ENCODE peak calls at places on chromosomes 4 and X, in seven cellular contexts. D is OCI-M1; M is memory B cell; T is H1; L is A549; Y is stimulated activated CD4-positive, alpha-beta T cell treated with anti-CD3 and anti-CD28 coated beads, Interleukin-4, amount 100 ng/mL, for 1 hour; P is T follicular helper cell. J is an unnamed sample.

GRCh38 chr4:85650908-85651307 is 176.0 kb downstream of the ARHGAP24 start:
- DNase-seq in T (no peak), Y (no peak), L (no peak), D (no peak), P (no peak), M (no peak), J (no peak)

GRCh38 chr4:7808752-7809151 is 130.9 kb downstream of the AFAP1 start:
- DNase-seq in L (peak; percentile 31), Y (no peak), M (no peak), D (no peak), T (no peak), P (no peak), J (no peak)

GRCh38 chr4:98469776-98470175 is 188.6 kb downstream of the TSPAN5 start:
- DNase-seq in D (no peak), L (no peak), Y (no peak), M (no peak), T (no peak), P (no peak), J (no peak)

GRCh38 chrX:9258346-9259104 is 206.3 kb upstream of the TBL1X start:
- DNase-seq in D (no peak), L (no peak), T (no peak), Y (no peak), P (no peak), M (no peak), J (no peak)

GRCh38 chr4:77433102-77433733 is 172.4 kb upstream of the CXCL13 start:
- DNase-seq in Y (no peak), D (peak; percentile 88), T (no peak), L (peak; percentile 50), M (peak; percentile 14), P (no peak), J (no peak)

GRCh38 chrX:39903343-39903742 is 194.4 kb downstream of the BCOR start:
- DNase-seq in L (no peak), M (no peak), Y (no peak), T (no peak), D (no peak), P (no peak), J (no peak)

GRCh38 chr4:56219447-56219846 is 167.8 kb downstream of the AASDH start:
- DNase-seq in P (no peak), T (no peak), D (no peak), L (no peak), Y (no peak), M (no peak), J (no peak)

GRCh38 chr4:120070191-120070590 is 3.5 kb upstream of the MAD2L1 start:
- DNase-seq in Y (no peak), T (no peak), P (no peak), D (no peak), M (no peak), L (no peak), J (no peak)

GRCh38 chrX:44596277-44596676 is 53.6 kb upstream of the FUNDC1 start:
- DNase-seq in T (no peak), P (no peak), M (no peak), D (no peak), L (no peak), Y (no peak), J (no peak)

GRCh38 chrX:97199501-97199900 is 315.8 kb downstream of the RPA4 start:
- DNase-seq in D (no peak), Y (no peak), L (no peak), T (no peak), M (no peak), P (no peak), J (no peak)

GRCh38 chr4:114400531-114400930 is 198.1 kb upstream of the UGT8 start:
- DNase-seq in P (no peak), T (no peak), M (no peak), L (no peak), D (peak; percentile 33), Y (no peak), J (no peak)

GRCh38 chr4:183201331-183201730 is 102.3 kb downstream of the WWC2 start:
- DNase-seq in Y (no peak), M (no peak), L (no peak), P (no peak), T (no peak), D (no peak), J (no peak)

GRCh38 chrX:11129546-11129945 is 18.4 kb downstream of the HCCS start:
- DNase-seq in L (no peak), M (no peak), Y (no peak), T (no peak), D (no peak), P (no peak), J (no peak)

GRCh38 chrX:47200385-47201150 is 6.9 kb downstream of the UBA1 start:
- DNase-seq in D (no peak), M (no peak), P (no peak), Y (no peak), L (peak; percentile 88), T (no peak), J (no peak)

GRCh38 chrX:96835660-96836289 is 47.9 kb upstream of the RPA4 start:
- DNase-seq in P (no peak), D (no peak), L (no peak), T (no peak), M (peak; percentile 43), Y (no peak), J (no peak)

GRCh38 chr4:126938023-126938422 is 694.7 kb upstream of the INTU start:
- DNase-seq in D (no peak), Y (no peak), T (no peak), M (no peak), L (no peak), P (no peak), J (no peak)

GRCh38 chr4:106985830-106986229 is 50.3 kb downstream of the DKK2 start:
- DNase-seq in Y (no peak), L (no peak), D (peak; percentile 30), M (no peak), P (no peak), T (no peak), J (no peak)

GRCh38 chr4:185573651-185574199 is 38.4 kb upstream of the PDLIM3 start:
- DNase-seq in M (no peak), T (peak; percentile 57), D (peak; percentile 73), P (no peak), L (peak; percentile 45), Y (no peak), J (no peak)

GRCh38 chrX:55210931-55211677 is 9.0 kb upstream of the PAGE5 start:
- DNase-seq in P (no peak), L (no peak), M (no peak), T (no peak), D (peak; percentile 28), Y (no peak), J (no peak)

GRCh38 chrX:104660092-104660491 is 94.1 kb downstream of the IL1RAPL2 start:
- DNase-seq in P (no peak), T (no peak), Y (no peak), M (no peak), L (no peak), D (no peak), J (no peak)

GRCh38 chr4:53782468-53782865 is 191.2 kb upstream of the LNX1 start:
- DNase-seq in P (no peak), L (no peak), D (peak; percentile 57), Y (no peak), M (no peak), T (no peak), J (no peak)

GRCh38 chr4:91127891-91128290 is 1000.7 kb downstream of the CCSER1 start:
- DNase-seq in Y (no peak), P (no peak), L (no peak), M (no peak), D (peak; percentile 39), T (no peak), J (no peak)

J was measured in breast epithelium.